ENCODE peak calls at places on chromosomes 6 and 20, in four cellular contexts. P is upper lobe of right lung, H is pancreas, S is heart left ventricle. U is an unnamed sample.
A peak's percentile ranks its signal among the peaks of the same experiment; 100 is the strongest.

GRCh38 chr20:41242807-41243206 is 74.7 kb downstream of the ZHX3 start:
- DNase-seq in P (no peak), H (no peak), S (no peak), U (no peak)

GRCh38 chr20:24675651-24676352 is 206.4 kb downstream of the SYNDIG1 start:
- DNase-seq in P (peak; percentile 57), H (no peak), S (no peak), U (peak; percentile 23)

GRCh38 chr6:152318278-152318677 is 318.9 kb downstream of the SYNE1 start:
- DNase-seq in P (no peak), H (no peak), S (no peak), U (no peak)

GRCh38 chr20:44200371-44200770 is 10.2 kb downstream of the OSER1 start:
- DNase-seq in P (no peak), H (no peak), S (no peak), U (no peak)

GRCh38 chr20:18052856-18053255 is 4.9 kb downstream of the OVOL2 start:
- DNase-seq in P (no peak), H (no peak), S (no peak), U (no peak)

GRCh38 chr6:88445188-88445958 is 279.2 kb upstream of the CNR1 start:
- DNase-seq in P (no peak), H (no peak), S (no peak), U (no peak)

GRCh38 chr20:35773154-35773751 is 1.4 kb downstream of the PHF20 start:
- DNase-seq in P (no peak), H (no peak), S (peak; percentile 30), U (no peak)

GRCh38 chr6:71364910-71365542 is 76.4 kb downstream of the OGFRL1 start:
- DNase-seq in P (no peak), H (no peak), S (no peak), U (no peak)

DNA sequence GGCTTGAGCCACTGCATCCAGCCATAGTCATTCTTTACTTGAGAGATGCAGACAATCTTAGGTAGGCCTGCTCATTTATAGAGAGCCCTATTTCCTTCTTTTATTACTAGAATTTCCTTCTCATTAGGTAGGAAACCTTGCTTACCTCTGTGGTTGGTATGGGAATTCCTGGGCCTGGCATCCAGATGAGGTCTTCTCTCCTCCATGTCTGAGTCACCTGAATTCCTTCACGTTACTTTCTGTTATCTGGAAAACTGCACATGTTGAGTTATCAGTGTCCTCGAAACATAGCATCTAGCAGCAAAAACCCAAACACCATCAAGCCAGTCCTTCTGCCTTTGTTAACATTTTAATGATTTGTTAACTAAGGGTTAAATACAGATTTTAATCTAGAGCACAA is 2.2 kb downstream of the ZNFX1 start:
- DNase-seq in P (no peak), H (no peak), S (no peak), U (no peak)
- H3K4me3 ChIP-seq in P (peak overlapping the region; percentile 89), H (no peak overlapping the region), S (peak overlapping the region; percentile 6), U (no peak overlapping the region)

GRCh38 chr6:129860901-129861665 is at the start of gene TMEM244:
- DNase-seq in P (no peak), H (no peak), S (no peak), U (no peak)
- H3K4me3 ChIP-seq in P (no peak within 1 kb of the TSS), H (no peak within 1 kb of the TSS), S (no peak within 1 kb of the TSS), U (no peak within 1 kb of the TSS)

GRCh38 chr20:53138454-53139291 is 166.5 kb downstream of the TSHZ2 start:
- DNase-seq in P (no peak), H (no peak), S (no peak), U (no peak)
- H3K4me3 ChIP-seq in P (no peak overlapping the region), H (no peak overlapping the region), S (no peak overlapping the region), U (no peak overlapping the region)

DNA sequence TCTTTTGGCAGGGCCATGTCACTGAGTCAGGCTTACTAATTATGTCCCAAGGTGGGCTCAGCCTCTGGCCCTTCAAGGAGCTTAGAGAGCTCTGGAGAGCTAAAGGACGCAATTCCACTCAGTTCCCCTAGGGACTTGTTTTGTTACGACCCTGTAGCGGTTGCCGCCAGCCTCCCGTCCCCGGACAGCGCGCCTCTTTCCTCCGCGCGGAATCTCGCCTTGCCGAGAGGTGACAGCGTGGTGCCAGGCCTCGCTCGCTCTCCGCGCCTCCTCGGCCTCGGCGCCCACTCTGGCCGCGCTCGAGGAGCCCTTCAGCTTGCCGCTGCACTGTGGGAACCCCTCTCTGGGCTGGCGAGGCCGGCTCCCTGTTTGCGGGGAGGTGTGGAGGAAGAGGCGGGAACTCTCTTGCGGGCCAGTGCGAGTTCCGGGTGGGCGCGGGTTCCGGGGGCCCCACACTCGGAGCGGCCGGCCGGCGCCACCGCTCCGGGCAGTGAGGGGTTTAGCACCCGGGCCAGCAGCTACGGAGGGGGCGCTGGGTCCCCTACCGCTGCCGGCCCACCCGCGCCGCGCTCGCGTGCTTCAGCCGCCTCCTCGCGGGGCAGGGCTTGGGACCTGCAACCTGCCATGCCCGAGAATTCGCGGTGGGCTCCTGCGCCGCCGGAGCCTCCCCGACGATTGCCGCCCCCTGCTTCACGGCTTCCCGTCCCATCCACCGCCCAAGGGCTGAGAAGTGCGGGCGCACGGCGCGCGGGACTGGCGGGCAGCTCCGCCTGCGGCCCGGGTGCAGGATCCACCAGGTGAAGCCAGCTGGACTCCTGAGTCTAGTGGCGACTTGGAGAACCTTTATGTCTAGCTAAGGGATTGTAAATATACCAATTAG is 9.9 kb upstream of the ZNF311 start:
- DNase-seq in P (no peak), H (no peak), S (no peak), U (peak; percentile 56)
- H3K4me3 ChIP-seq in P (no peak overlapping the region), H (no peak overlapping the region), S (no peak overlapping the region), U (peak overlapping the region; percentile 46)

GRCh38 chr6:28709478-28710349 is 184.0 kb downstream of the GPX5 start:
- DNase-seq in P (no peak), H (no peak), S (no peak), U (no peak)

GRCh38 chr6:28712982-28713381 is 187.3 kb downstream of the GPX5 start:
- DNase-seq in P (no peak), H (no peak), S (no peak), U (no peak)

GRCh38 chr6:28707387-28708282 is 182.0 kb downstream of the GPX5 start:
- DNase-seq in P (no peak), H (no peak), S (no peak), U (no peak)

GRCh38 chr6:28711325-28711724 is 185.6 kb downstream of the GPX5 start:
- DNase-seq in P (no peak), H (no peak), S (no peak), U (no peak)

DNA sequence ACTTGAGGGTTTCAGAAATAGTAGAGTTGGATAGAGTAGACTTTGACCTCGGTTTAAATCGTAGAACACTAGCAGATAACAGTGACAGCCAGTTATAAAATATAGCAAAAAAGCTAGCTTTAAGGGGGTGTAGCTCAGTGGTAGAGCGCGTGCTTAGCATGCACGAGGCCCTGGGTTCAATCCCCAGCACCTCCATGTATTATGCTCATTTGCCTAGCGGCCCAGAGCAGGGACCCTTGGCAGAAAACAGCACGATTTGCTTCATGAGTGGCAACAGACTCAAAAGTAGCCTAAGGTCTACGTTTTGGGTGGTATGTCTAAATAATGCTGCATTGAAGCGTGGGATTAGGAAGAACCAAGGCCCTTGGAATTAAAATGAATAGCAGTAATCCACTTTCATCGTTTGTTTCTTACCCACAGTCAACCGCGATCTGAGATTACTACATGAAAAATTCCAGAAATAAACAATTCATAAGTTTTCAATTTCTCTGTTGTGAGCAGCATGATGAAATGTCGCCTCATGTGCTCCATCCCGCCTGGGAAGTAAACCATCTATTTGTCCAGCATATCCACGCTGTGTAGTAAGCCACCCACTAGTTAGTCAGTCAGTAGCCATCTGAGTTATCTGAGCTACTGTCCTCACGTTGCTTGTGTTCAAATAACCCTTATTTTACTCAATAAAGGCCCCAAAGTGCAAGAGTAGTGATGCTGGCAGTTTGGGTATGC is 184.9 kb downstream of the GPX5 start:
- DNase-seq in P (no peak), H (no peak), S (no peak), U (no peak)
- H3K4me3 ChIP-seq in P (no peak overlapping the region), H (no peak overlapping the region), S (no peak overlapping the region), U (no peak overlapping the region)

DNA sequence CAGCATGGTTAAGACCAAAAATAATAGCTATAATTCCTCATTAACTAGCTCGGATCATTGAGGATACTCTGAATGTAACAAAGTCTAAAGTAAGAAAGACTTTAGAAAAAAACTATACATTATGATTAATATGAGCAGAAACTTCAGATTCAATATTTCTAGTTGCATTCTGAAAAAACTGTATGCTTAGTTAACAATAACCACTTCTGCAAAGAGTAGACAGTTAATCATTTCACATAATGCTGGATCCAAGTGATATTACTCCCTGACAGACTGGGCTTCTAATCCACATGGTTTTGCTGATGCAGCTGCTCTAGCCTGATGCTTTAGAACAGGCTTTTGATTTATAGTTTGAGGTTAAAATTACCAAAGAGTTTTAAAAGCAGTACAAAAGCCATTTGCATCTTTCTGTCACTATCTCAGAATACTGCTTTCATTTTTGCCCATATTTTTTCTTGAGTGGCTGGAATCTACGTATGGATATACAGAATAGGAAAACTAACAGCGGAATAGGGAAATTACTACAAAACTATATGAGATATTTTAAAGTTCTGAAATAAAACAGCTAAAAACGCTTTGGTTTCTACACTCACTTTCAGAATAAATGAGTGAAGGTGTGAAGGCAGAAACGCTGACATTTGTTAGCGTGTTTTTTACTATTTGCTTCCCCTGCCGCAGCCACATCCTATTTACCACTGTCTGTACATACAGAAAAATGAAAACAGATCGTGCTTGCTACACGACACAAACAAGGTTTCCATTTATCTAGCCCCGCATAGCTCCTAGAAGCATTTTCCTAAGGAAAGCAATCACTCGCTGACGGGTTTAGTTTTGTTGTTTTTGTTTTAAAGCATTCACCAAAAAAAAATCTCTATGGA is 61.8 kb downstream of the METTL24 start:
- DNase-seq in P (no peak), H (no peak), S (no peak), U (no peak)
- H3K4me3 ChIP-seq in P (no peak overlapping the region), H (no peak overlapping the region), S (no peak overlapping the region), U (no peak overlapping the region)

DNA sequence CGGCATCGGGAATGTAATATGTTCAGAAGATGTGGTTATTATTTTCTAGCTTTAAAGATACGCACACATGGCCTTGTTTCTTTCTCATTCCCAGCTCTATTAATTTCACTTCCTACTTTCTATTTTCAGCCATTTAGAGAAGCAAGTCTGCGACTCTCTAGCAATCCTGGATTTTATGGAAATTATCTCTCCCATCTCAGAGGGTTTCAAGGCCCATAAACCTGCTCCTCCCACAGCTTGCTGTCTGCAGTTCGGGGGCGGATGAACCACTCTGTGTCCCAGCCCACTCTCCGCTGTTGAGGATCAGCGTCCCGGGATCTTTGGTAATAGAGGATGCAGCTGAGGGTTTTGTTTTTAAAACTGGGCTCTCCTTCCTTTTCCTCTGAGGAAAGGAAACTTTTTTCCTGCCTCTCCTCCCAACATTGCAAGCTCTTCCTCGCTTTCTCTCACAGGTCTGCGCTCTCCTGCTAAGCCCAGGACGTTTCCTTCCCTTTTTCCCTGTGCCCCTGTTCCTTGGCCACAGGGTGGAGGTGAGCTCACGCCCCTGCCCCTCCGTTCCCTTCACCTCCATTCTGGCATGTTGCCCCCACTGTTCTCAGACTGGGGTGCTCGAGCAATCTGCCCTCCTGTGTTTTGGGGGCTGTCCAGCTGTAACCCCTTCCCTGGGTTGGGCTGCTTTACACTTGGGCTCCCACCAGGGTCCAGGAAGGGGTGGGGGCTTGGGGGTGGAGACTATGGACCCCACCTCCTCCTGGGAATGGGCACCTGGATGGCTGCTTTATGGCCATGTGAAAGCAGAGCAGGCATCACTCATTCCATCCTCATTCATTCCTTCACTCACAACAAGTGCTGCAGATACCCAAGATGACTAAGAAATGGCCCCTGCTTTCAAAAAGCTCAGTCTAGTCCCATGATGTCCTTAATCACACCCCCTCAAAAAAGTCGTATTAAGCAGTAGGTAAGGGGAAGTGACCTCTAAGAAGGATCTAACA is 54.9 kb downstream of the ZBTB9 start:
- DNase-seq in P (no peak), H (no peak), S (no peak), U (no peak)
- H3K4me3 ChIP-seq in P (peak overlapping the region; percentile 21), H (no peak overlapping the region), S (peak overlapping the region; percentile 22), U (no peak overlapping the region)